ENCODE peak calls at places on chromosomes 2 and 18, in six cellular contexts. Y is mesothelial cell of epicardium, C is sigmoid colon, U is GM12878, L is upper lobe of left lung, J is endothelial cell. O is an unnamed sample.
A peak's percentile ranks its signal among the peaks of the same experiment; 100 is the strongest.

GRCh38 chr2:225052703-225053102 is 10.4 kb upstream of the DOCK10 start:
- DNase-seq in L (no peak), C (no peak), Y (no peak), U (no peak), J (no peak), O (no peak)

GRCh38 chr2:62243983-62244382 is 48.1 kb downstream of the B3GNT2 start:
- DNase-seq in U (no peak), J (no peak), Y (no peak), C (no peak), L (no peak), O (no peak)

GRCh38 chr2:142347751-142348150 is 216.9 kb upstream of the LRP1B start:
- DNase-seq in L (no peak), Y (no peak), C (no peak), U (no peak), J (no peak), O (no peak)

GRCh38 chr2:104844813-104845551 is 8.9 kb upstream of the POU3F3 start:
- DNase-seq in C (no peak), U (no peak), J (no peak), L (no peak), Y (no peak), O (peak; percentile 70)

GRCh38 chr2:55519908-55520885 is 679 bp downstream of the CFAP36 start:
- DNase-seq in J (no peak), C (no peak), L (peak; percentile 25), U (no peak), Y (no peak), O (no peak)

GRCh38 chr2:223865907-223866508 is 28.6 kb upstream of the AP1S3 start:
- DNase-seq in Y (no peak), C (no peak), L (no peak), U (no peak), J (no peak), O (no peak)

GRCh38 chr2:84849271-84849952 is 31.5 kb downstream of the TRABD2A start:
- DNase-seq in U (no peak), Y (no peak), C (no peak), J (no peak), L (no peak), O (no peak)

GRCh38 chr2:181517685-181518301 is 60.6 kb downstream of the ITGA4 start:
- DNase-seq in C (no peak), U (no peak), J (no peak), L (no peak), Y (no peak), O (no peak)

GRCh38 chr2:137155351-137156104 is 390.2 kb downstream of the THSD7B start:
- DNase-seq in C (no peak), Y (no peak), U (no peak), J (no peak), L (no peak), O (no peak)

GRCh38 chr18:36821681-36822080 is 7.1 kb downstream of the TPGS2 start:
- DNase-seq in L (no peak), U (no peak), J (no peak), C (no peak), Y (no peak), O (no peak)

GRCh38 chr18:34901299-34901698 is 139.9 kb upstream of the MAPRE2 start:
- DNase-seq in C (no peak), J (no peak), Y (no peak), L (no peak), U (no peak), O (no peak)

GRCh38 chr2:202104286-202104870 is 31.3 kb downstream of the KIAA2012 start:
- DNase-seq in C (no peak), J (peak; percentile 48), Y (no peak), L (peak; percentile 30), U (peak; percentile 13), O (peak; percentile 62)

GRCh38 chr2:190344275-190344827 is 962 bp downstream of the INPP1 start:
- DNase-seq in Y (no peak), C (peak; percentile 72), J (no peak), U (no peak), L (peak; percentile 76), O (no peak)

GRCh38 chr2:88053301-88053700 is 2.3 kb downstream of the KRCC1 start:
- DNase-seq in C (no peak), Y (no peak), L (no peak), J (no peak), U (no peak), O (no peak)

GRCh38 chr2:25034081-25034480 is 7.8 kb upstream of the EFR3B start:
- DNase-seq in J (no peak), Y (no peak), C (no peak), U (no peak), L (no peak), O (no peak)

GRCh38 chr2:8219096-8219495 is 462.8 kb upstream of the ID2 start:
- DNase-seq in L (no peak), U (no peak), Y (no peak), J (no peak), C (no peak), O (no peak)

GRCh38 chr2:236969767-236970655 is 115.7 kb upstream of the COPS8 start:
- DNase-seq in J (no peak), L (peak; percentile 27), C (no peak), U (no peak), Y (no peak), O (no peak)

GRCh38 chr2:134120160-134120717 is 133.6 kb upstream of the MGAT5 start:
- DNase-seq in J (peak; percentile 25), Y (no peak), C (no peak), L (no peak), U (no peak), O (peak; percentile 8)

GRCh38 chr18:47817017-47817911 is 113.2 kb downstream of the SMAD2 start:
- DNase-seq in Y (no peak), J (no peak), C (no peak), L (no peak), U (no peak), O (no peak)

GRCh38 chr2:33047939-33048338 is 101.2 kb downstream of the LTBP1 start:
- DNase-seq in L (no peak), J (no peak), C (no peak), Y (no peak), U (no peak), O (no peak)

GRCh38 chr2:174802459-174802858 is 38.2 kb upstream of the CHRNA1 start:
- DNase-seq in C (no peak), L (no peak), J (no peak), U (no peak), Y (no peak), O (no peak)

GRCh38 chr2:8107162-8107561 is 574.7 kb upstream of the ID2 start:
- DNase-seq in L (no peak), U (no peak), Y (no peak), J (no peak), C (no peak), O (no peak)

GRCh38 chr2:236769981-236770671 is 200.5 kb downstream of the ACKR3 start:
- DNase-seq in Y (no peak), L (no peak), U (no peak), J (no peak), C (no peak), O (no peak)

GRCh38 chr2:238924032-238924431 is 76.1 kb downstream of the TWIST2 start:
- DNase-seq in Y (no peak), C (peak; percentile 18), L (peak; percentile 8), U (no peak), J (no peak), O (no peak)

GRCh38 chr2:71785550-71785951 is 332.2 kb downstream of the DYSF start:
- DNase-seq in C (no peak), L (no peak), J (peak; percentile 2), U (no peak), Y (no peak), O (no peak)

GRCh38 chr2:32835148-32835547 is 111.6 kb upstream of the LTBP1 start:
- DNase-seq in L (no peak), Y (no peak), J (no peak), U (no peak), C (no peak), O (no peak)

GRCh38 chr2:134208825-134209224 is 45.0 kb upstream of the MGAT5 start:
- DNase-seq in L (peak; percentile 54), J (no peak), U (no peak), Y (no peak), C (no peak), O (no peak)

GRCh38 chr2:173451137-173451536 is 96.5 kb downstream of the CDCA7 start:
- DNase-seq in L (no peak), Y (no peak), J (no peak), U (no peak), C (no peak), O (no peak)

GRCh38 chr2:167147254-167147941 is 259.1 kb downstream of the XIRP2 start:
- DNase-seq in C (no peak), U (no peak), J (no peak), Y (no peak), L (no peak), O (no peak)

GRCh38 chr2:144826105-144826504 is 306.2 kb upstream of the ZEB2 start:
- DNase-seq in J (no peak), Y (no peak), U (no peak), L (no peak), C (no peak), O (no peak)

GRCh38 chr2:108621087-108621559 is 86.9 kb downstream of the LIMS1 start:
- DNase-seq in U (no peak), Y (no peak), C (no peak), J (peak; percentile 31), L (peak; percentile 86), O (no peak)
- TF ChIP-seq CTCF in U (no peak), Y (no peak), C (no peak), J (no peak), L (no peak), O (no peak)

DNA sequence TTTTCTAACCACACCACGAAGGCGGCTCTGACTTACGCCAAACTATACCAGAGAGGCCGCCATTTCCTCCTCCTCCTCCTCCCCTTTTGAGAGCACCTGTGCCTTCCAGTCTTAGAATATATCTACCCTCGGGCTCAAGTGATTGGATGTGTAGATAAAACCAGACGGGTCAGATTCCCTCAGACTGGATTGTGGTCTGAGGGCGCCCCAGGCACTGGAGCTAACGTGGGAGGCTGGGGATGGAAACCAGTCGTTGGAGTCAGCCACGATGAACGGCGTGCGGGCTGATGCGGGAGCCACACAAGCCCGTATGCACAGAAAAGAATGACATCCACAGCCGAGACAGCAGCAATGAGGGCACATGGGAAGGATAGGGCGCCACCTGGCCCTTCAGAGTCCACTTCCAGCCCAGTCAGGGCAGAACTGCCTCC is 12.3 kb upstream of the ODC1 start:
- DNase-seq in L (no peak), C (peak; percentile 37), Y (no peak), J (no peak), U (no peak), O (no peak)
- TF ChIP-seq CTCF in L (no peak), C (no peak), Y (no peak), J (no peak), U (no peak), O (no peak)

GRCh38 chr2:172339431-172340010 is 87.9 kb upstream of the ITGA6 start:
- DNase-seq in L (no peak), U (no peak), J (no peak), Y (no peak), C (no peak), O (no peak)
- TF ChIP-seq CTCF in L (no peak), U (no peak), J (no peak), Y (no peak), C (no peak), O (no peak)

DNA sequence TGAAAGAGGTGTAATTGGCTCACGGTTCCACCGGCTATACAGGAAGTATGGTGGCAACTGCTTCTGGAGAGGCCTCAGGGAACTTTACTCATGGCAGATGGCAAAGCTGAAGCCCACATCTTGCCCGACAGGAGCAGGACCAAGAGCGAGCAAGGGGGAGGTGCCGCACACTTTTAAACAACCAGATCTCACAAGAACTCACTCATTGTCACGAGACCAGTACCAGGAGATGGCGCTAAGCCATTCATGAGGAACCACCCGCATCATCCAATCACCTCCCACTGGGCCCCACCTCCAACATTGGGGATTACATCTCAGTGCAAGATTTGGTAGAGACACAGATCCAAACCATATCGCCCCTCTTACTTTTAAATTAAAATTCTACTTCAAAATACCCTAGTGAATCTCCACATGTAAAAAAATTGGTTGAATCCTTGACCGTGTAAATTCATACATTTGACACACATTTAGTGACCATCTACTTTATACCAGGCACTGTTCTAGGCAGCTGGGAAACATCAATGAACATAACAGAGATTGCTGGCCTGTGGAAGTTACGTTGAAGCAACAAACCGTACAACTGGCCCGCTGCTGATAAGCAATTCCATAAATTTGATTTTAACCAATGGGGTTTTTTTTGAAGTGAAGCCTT is 87.6 kb downstream of the ALPK2 start:
- DNase-seq in Y (no peak), J (no peak), L (no peak), C (no peak), U (no peak), O (no peak)
- TF ChIP-seq CTCF in Y (no peak), J (no peak), L (no peak), C (no peak), U (peak; percentile 28), O (peak; percentile 19)